ENCODE peak calls at places on chromosomes 6 and 20, in six cellular contexts. One of them, this sample, is unnamed.

GRCh38 chr20:14434379-14435136 is 97.1 kb upstream of the FLRT3 start:
- DNase-seq in HCT116: no peak
- DNase-seq in aorta: no peak
- DNase-seq in MM.1S: no peak
- DNase-seq in uterus: no peak
- DNase-seq in right lobe of liver: no peak
- DNase-seq in this sample: no peak

GRCh38 chr6:147087641-147088040 is 116.6 kb upstream of the STXBP5 start:
- DNase-seq in HCT116: no peak
- DNase-seq in aorta: no peak
- DNase-seq in MM.1S: no peak
- DNase-seq in uterus: no peak
- DNase-seq in right lobe of liver: no peak
- DNase-seq in this sample: no peak

GRCh38 chr20:13089950-13090469 is 81.2 kb downstream of the SPTLC3 start:
- DNase-seq in HCT116: no peak
- DNase-seq in aorta: no peak
- DNase-seq in MM.1S: no peak
- DNase-seq in uterus: no peak
- DNase-seq in right lobe of liver: no peak
- DNase-seq in this sample: no peak

GRCh38 chr6:57262491-57262890 is 40.4 kb upstream of the RAB23 start:
- DNase-seq in HCT116: no peak
- DNase-seq in aorta: peak; percentile 81
- DNase-seq in MM.1S: no peak
- DNase-seq in uterus: peak; percentile 75
- DNase-seq in right lobe of liver: peak; percentile 47
- DNase-seq in this sample: no peak

GRCh38 chr6:30926644-30927043 is 5.3 kb downstream of the SFTA2 start:
- DNase-seq in HCT116: no peak
- DNase-seq in aorta: no peak
- DNase-seq in MM.1S: no peak
- DNase-seq in uterus: no peak
- DNase-seq in right lobe of liver: no peak
- DNase-seq in this sample: no peak

GRCh38 chr20:14401479-14402138 is 64.2 kb upstream of the FLRT3 start:
- DNase-seq in HCT116: no peak
- DNase-seq in aorta: no peak
- DNase-seq in MM.1S: no peak
- DNase-seq in uterus: no peak
- DNase-seq in right lobe of liver: no peak
- DNase-seq in this sample: no peak

GRCh38 chr6:6169141-6169540 is 151.3 kb downstream of the F13A1 start:
- DNase-seq in HCT116: no peak
- DNase-seq in aorta: no peak
- DNase-seq in MM.1S: no peak
- DNase-seq in uterus: no peak
- DNase-seq in right lobe of liver: no peak
- DNase-seq in this sample: no peak

GRCh38 chr6:147841749-147842148 is 333.3 kb downstream of the SAMD5 start:
- DNase-seq in HCT116: no peak
- DNase-seq in aorta: no peak
- DNase-seq in MM.1S: no peak
- DNase-seq in uterus: no peak
- DNase-seq in right lobe of liver: no peak
- DNase-seq in this sample: no peak

GRCh38 chr6:125310994-125311649 is 9.4 kb upstream of the HDDC2 start:
- DNase-seq in HCT116: peak; percentile 55
- DNase-seq in aorta: no peak
- DNase-seq in MM.1S: peak; percentile 42
- DNase-seq in uterus: no peak
- DNase-seq in right lobe of liver: no peak
- DNase-seq in this sample: no peak

GRCh38 chr20:49447946-49448809 is 34.3 kb downstream of the KCNB1 start:
- DNase-seq in HCT116: no peak
- DNase-seq in aorta: no peak
- DNase-seq in MM.1S: no peak
- DNase-seq in uterus: peak; percentile 32
- DNase-seq in right lobe of liver: no peak
- DNase-seq in this sample: no peak

GRCh38 chr6:11242709-11243108 is 10.2 kb upstream of the NEDD9 start:
- DNase-seq in HCT116: no peak
- DNase-seq in aorta: no peak
- DNase-seq in MM.1S: no peak
- DNase-seq in uterus: no peak
- DNase-seq in right lobe of liver: no peak
- DNase-seq in this sample: no peak

GRCh38 chr20:62065669-62066338 is at the start of gene TAF4:
- DNase-seq in HCT116: no peak
- DNase-seq in aorta: peak; percentile 93
- DNase-seq in MM.1S: peak; percentile 84
- DNase-seq in uterus: peak; percentile 67
- DNase-seq in right lobe of liver: peak; percentile 83
- DNase-seq in this sample: peak; percentile 67

GRCh38 chr6:129131282-129131681 is 248.3 kb downstream of the LAMA2 start:
- DNase-seq in HCT116: no peak
- DNase-seq in aorta: no peak
- DNase-seq in MM.1S: no peak
- DNase-seq in uterus: peak; percentile 72
- DNase-seq in right lobe of liver: no peak
- DNase-seq in this sample: peak; percentile 22

GRCh38 chr6:29552512-29553051 is 7.0 kb downstream of the UBD start:
- DNase-seq in HCT116: peak; percentile 21
- DNase-seq in aorta: no peak
- DNase-seq in MM.1S: peak; percentile 59
- DNase-seq in uterus: no peak
- DNase-seq in right lobe of liver: no peak
- DNase-seq in this sample: no peak

GRCh38 chr6:74070091-74070490 is 374.1 kb downstream of the CD109 start:
- DNase-seq in HCT116: no peak
- DNase-seq in aorta: no peak
- DNase-seq in MM.1S: no peak
- DNase-seq in uterus: no peak
- DNase-seq in right lobe of liver: no peak
- DNase-seq in this sample: no peak

GRCh38 chr6:65998544-65998943 is 291.5 kb upstream of the EYS start:
- DNase-seq in HCT116: no peak
- DNase-seq in aorta: no peak
- DNase-seq in MM.1S: no peak
- DNase-seq in uterus: no peak
- DNase-seq in right lobe of liver: no peak
- DNase-seq in this sample: no peak

GRCh38 chr6:138654715-138655634 is 118.6 kb upstream of the CCDC28A start:
- DNase-seq in HCT116: peak; percentile 16
- DNase-seq in aorta: no peak
- DNase-seq in MM.1S: no peak
- DNase-seq in uterus: no peak
- DNase-seq in right lobe of liver: no peak
- DNase-seq in this sample: no peak

DNA sequence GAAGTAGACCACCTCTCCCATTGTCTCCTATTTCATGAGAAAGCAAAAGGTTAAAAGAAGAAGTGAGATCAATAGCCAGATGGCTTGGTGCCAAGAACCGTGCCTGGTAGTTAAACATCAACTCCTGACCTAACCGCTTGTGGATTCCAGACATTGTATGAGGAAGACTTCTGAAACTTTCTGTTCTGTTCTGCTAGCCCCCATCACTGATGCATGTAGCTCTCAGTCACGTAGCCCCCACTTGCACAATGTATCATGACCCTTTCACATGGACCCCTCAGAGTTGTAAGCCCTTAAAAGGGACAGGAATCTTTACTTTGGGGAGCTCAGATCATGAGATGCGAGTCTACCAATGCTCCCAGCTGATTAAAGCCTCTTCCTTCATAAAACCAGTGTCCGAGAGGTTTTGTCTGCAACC is 301.2 kb downstream of the RNGTT start:
- DNase-seq in HCT116: peak; percentile 16
- DNase-seq in aorta: no peak
- DNase-seq in MM.1S: no peak
- DNase-seq in uterus: no peak
- DNase-seq in right lobe of liver: peak; percentile 81
- DNase-seq in this sample: no peak
- H3K9me3 ChIP-seq in HCT116: no peaks in the 10 kb centered on the region
- H3K9me3 ChIP-seq in aorta: peaks cover 6% of the 10 kb centered on the region
- H3K9me3 ChIP-seq in MM.1S: no peaks in the 10 kb centered on the region
- H3K9me3 ChIP-seq in uterus: no peaks in the 10 kb centered on the region
- H3K9me3 ChIP-seq in right lobe of liver: no peaks in the 10 kb centered on the region
- H3K9me3 ChIP-seq in this sample: peaks cover 8% of the 10 kb centered on the region

GRCh38 chr6:136751991-136752390 is 40.3 kb downstream of the MAP3K5 start:
- DNase-seq in HCT116: no peak
- DNase-seq in aorta: no peak
- DNase-seq in MM.1S: no peak
- DNase-seq in uterus: no peak
- DNase-seq in right lobe of liver: no peak
- DNase-seq in this sample: no peak
- H3K4me1 ChIP-seq in HCT116: no peaks in the 10 kb centered on the region
- H3K4me1 ChIP-seq in aorta: peaks cover 15% of the 10 kb centered on the region
- H3K4me1 ChIP-seq in MM.1S: peaks cover 31% of the 10 kb centered on the region
- H3K4me1 ChIP-seq in uterus: peaks cover 8% of the 10 kb centered on the region
- H3K4me1 ChIP-seq in right lobe of liver: peaks cover 6% of the 10 kb centered on the region
- H3K4me1 ChIP-seq in this sample: peaks cover 29% of the 10 kb centered on the region

GRCh38 chr6:34243131-34243771 is 5.6 kb downstream of the SMIM29 start:
- DNase-seq in HCT116: no peak
- DNase-seq in aorta: peak; percentile 70
- DNase-seq in MM.1S: no peak
- DNase-seq in uterus: no peak
- DNase-seq in right lobe of liver: peak; percentile 33
- DNase-seq in this sample: no peak

GRCh38 chr6:34242252-34243130 is 5.8 kb downstream of the HMGA1 start:
- DNase-seq in HCT116: no peak
- DNase-seq in aorta: peak; percentile 51
- DNase-seq in MM.1S: no peak
- DNase-seq in uterus: no peak
- DNase-seq in right lobe of liver: peak; percentile 35
- DNase-seq in this sample: no peak

GRCh38 chr6:34239893-34240292 is 3.2 kb downstream of the HMGA1 start:
- DNase-seq in HCT116: no peak
- DNase-seq in aorta: peak; percentile 30
- DNase-seq in MM.1S: no peak
- DNase-seq in uterus: no peak
- DNase-seq in right lobe of liver: no peak
- DNase-seq in this sample: no peak

GRCh38 chr6:34240329-34241248 is 3.9 kb downstream of the HMGA1 start:
- DNase-seq in HCT116: no peak
- DNase-seq in aorta: peak; percentile 58
- DNase-seq in MM.1S: no peak
- DNase-seq in uterus: no peak
- DNase-seq in right lobe of liver: peak; percentile 38
- DNase-seq in this sample: peak; percentile 56

GRCh38 chr6:34241351-34242215 is 4.9 kb downstream of the HMGA1 start:
- DNase-seq in HCT116: no peak
- DNase-seq in aorta: peak; percentile 55
- DNase-seq in MM.1S: no peak
- DNase-seq in uterus: no peak
- DNase-seq in right lobe of liver: peak; percentile 35
- DNase-seq in this sample: no peak
- H3K36me3 ChIP-seq in HCT116: peaks cover 57% of the 10 kb centered on the region
- H3K36me3 ChIP-seq in aorta: no peaks in the 10 kb centered on the region
- H3K36me3 ChIP-seq in MM.1S: peaks cover 5% of the 10 kb centered on the region
- H3K36me3 ChIP-seq in uterus: no peaks in the 10 kb centered on the region
- H3K36me3 ChIP-seq in right lobe of liver: no peaks in the 10 kb centered on the region
- H3K36me3 ChIP-seq in this sample: peaks cover 22% of the 10 kb centered on the region

DNA sequence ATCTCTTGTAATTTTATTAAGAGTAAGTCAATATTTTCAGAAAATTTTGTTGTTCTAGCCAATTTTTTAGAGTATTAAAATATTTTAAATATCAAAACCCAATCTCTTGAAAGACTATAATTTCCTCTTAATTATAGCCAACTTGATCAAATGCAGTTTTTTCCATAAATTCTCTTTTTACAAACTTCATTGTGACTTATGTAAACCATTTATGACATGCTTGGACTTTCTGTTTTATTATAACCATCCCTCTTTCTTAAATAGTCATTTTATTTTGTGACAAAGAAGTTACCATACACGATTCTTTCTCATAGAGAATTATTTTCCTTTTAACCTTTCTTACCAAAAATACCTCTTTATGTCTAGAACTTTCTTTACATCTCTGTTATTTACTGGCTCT is 1075.5 kb downstream of the KHDRBS2 start:
- DNase-seq in HCT116: no peak
- DNase-seq in aorta: no peak
- DNase-seq in MM.1S: no peak
- DNase-seq in uterus: no peak
- DNase-seq in right lobe of liver: no peak
- DNase-seq in this sample: no peak
- H3K9me3 ChIP-seq in HCT116: peaks cover 18% of the 10 kb centered on the region
- H3K9me3 ChIP-seq in aorta: no peaks in the 10 kb centered on the region
- H3K9me3 ChIP-seq in MM.1S: no peaks in the 10 kb centered on the region
- H3K9me3 ChIP-seq in uterus: no peaks in the 10 kb centered on the region
- H3K9me3 ChIP-seq in right lobe of liver: no peaks in the 10 kb centered on the region
- H3K9me3 ChIP-seq in this sample: no peaks in the 10 kb centered on the region

GRCh38 chr20:50560867-50561266 is 50.7 kb downstream of the PTPN1 start:
- DNase-seq in HCT116: no peak
- DNase-seq in aorta: no peak
- DNase-seq in MM.1S: no peak
- DNase-seq in uterus: no peak
- DNase-seq in right lobe of liver: no peak
- DNase-seq in this sample: no peak

GRCh38 chr20:50559856-50560623 is 49.9 kb downstream of the PTPN1 start:
- DNase-seq in HCT116: no peak
- DNase-seq in aorta: no peak
- DNase-seq in MM.1S: no peak
- DNase-seq in uterus: no peak
- DNase-seq in right lobe of liver: no peak
- DNase-seq in this sample: no peak

GRCh38 chr20:50557549-50558134 is 47.5 kb downstream of the PTPN1 start:
- DNase-seq in HCT116: no peak
- DNase-seq in aorta: no peak
- DNase-seq in MM.1S: no peak
- DNase-seq in uterus: no peak
- DNase-seq in right lobe of liver: no peak
- DNase-seq in this sample: no peak

GRCh38 chr20:50558483-50558925 is 48.3 kb downstream of the PTPN1 start:
- DNase-seq in HCT116: peak; percentile 68
- DNase-seq in aorta: no peak
- DNase-seq in MM.1S: no peak
- DNase-seq in uterus: no peak
- DNase-seq in right lobe of liver: no peak
- DNase-seq in this sample: no peak

GRCh38 chr20:50559149-50559548 is 49.0 kb downstream of the PTPN1 start:
- DNase-seq in HCT116: no peak
- DNase-seq in aorta: no peak
- DNase-seq in MM.1S: no peak
- DNase-seq in uterus: no peak
- DNase-seq in right lobe of liver: no peak
- DNase-seq in this sample: no peak
- H3K4me1 ChIP-seq in HCT116: peaks cover 62% of the 10 kb centered on the region
- H3K4me1 ChIP-seq in aorta: peaks cover 7% of the 10 kb centered on the region
- H3K4me1 ChIP-seq in MM.1S: no peaks in the 10 kb centered on the region
- H3K4me1 ChIP-seq in uterus: no peaks in the 10 kb centered on the region
- H3K4me1 ChIP-seq in right lobe of liver: no peaks in the 10 kb centered on the region
- H3K4me1 ChIP-seq in this sample: peaks cover 27% of the 10 kb centered on the region

DNA sequence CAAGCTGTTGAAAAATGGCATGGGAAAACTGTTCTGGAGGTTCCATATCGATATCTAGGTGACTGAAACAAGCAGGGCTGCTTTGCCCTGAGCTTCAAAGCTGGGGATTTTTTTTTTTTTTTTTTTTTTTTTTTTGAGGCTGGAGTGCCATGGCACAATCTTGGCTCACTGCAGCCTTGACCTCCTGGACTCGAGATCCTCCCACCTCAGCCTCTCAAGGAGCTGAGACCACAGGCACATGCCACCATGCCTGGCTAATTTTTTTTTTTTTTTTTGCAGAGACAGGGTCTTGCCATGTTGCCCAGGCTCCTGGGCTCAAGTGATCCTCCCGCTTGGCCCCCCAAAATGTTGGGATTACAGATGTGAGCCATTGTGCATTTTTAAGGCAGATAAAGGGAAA is 11.0 kb downstream of the ERGIC3 start:
- DNase-seq in HCT116: no peak
- DNase-seq in aorta: no peak
- DNase-seq in MM.1S: no peak
- DNase-seq in uterus: no peak
- DNase-seq in right lobe of liver: no peak
- DNase-seq in this sample: no peak
- H3K36me3 ChIP-seq in HCT116: peaks cover 53% of the 10 kb centered on the region
- H3K36me3 ChIP-seq in aorta: peaks cover 20% of the 10 kb centered on the region
- H3K36me3 ChIP-seq in MM.1S: no peaks in the 10 kb centered on the region
- H3K36me3 ChIP-seq in uterus: no peaks in the 10 kb centered on the region
- H3K36me3 ChIP-seq in right lobe of liver: peaks cover 25% of the 10 kb centered on the region
- H3K36me3 ChIP-seq in this sample: peaks cover 74% of the 10 kb centered on the region

This sample was measured in upper lobe of left lung.